ENCODE peak calls at places on chromosomes 2 and 18, in four cellular contexts. G is HepG2, E is K562, L is GM12878. N is an unnamed sample.

GRCh38 chr2:108412995-108413726 is 35.4 kb downstream of the SULT1C4 start:
- DNase-seq in G (peak), E (no peak), L (no peak), N (no peak)

GRCh38 chr2:175167076-175167791 is 769 bp downstream of the ATF2 start:
- DNase-seq in G (peak), E (peak), L (no peak), N (peak)

GRCh38 chr18:32010124-32010745 is 8.4 kb upstream of the RNF125 start:
- DNase-seq in G (no peak), E (no peak), L (no peak), N (no peak)

GRCh38 chr2:55922488-55922887 is 1.1 kb downstream of the EFEMP1 start:
- DNase-seq in G (no peak), E (no peak), L (no peak), N (no peak)

GRCh38 chr2:1633092-1633721 is 111.1 kb downstream of the PXDN start:
- DNase-seq in G (no peak), E (no peak), L (no peak), N (no peak)

GRCh38 chr2:189631849-189632248 is 29.4 kb upstream of the ASNSD1 start:
- DNase-seq in G (no peak), E (no peak), L (no peak), N (no peak)

GRCh38 chr2:27569398-27569797 is 13.4 kb upstream of the ZNF512 start:
- DNase-seq in G (no peak), E (no peak), L (no peak), N (no peak)

GRCh38 chr2:242010567-242011513 is 141.3 kb downstream of the RTP5 start:
- DNase-seq in G (no peak), E (peak), L (no peak), N (no peak)

GRCh38 chr2:147364597-147364996 is 480.2 kb upstream of the ACVR2A start:
- DNase-seq in G (no peak), E (no peak), L (no peak), N (no peak)

GRCh38 chr2:200592414-200593075 is 6.7 kb downstream of the AOX1 start:
- DNase-seq in G (peak), E (no peak), L (no peak), N (no peak)

GRCh38 chr2:119439574-119440500 is 8.2 kb downstream of the TMEM37 start:
- DNase-seq in G (no peak), E (no peak), L (no peak), N (no peak)

GRCh38 chr2:67974564-67975430 is 88.0 kb downstream of the C1D start:
- DNase-seq in G (no peak), E (no peak), L (no peak), N (no peak)
- TF ChIP-seq TARDBP in G (no peak), E (no peak), L (no peak), N (no peak)

GRCh38 chr2:142220901-142221300 is 90.1 kb upstream of the LRP1B start:
- DNase-seq in G (no peak), E (no peak), L (no peak), N (no peak)

GRCh38 chr2:142222715-142223114 is 91.9 kb upstream of the LRP1B start:
- DNase-seq in G (no peak), E (no peak), L (no peak), N (no peak)

GRCh38 chr2:142220239-142220638 is 89.4 kb upstream of the LRP1B start:
- DNase-seq in G (no peak), E (no peak), L (no peak), N (no peak)

GRCh38 chr2:142218471-142218870 is 87.7 kb upstream of the LRP1B start:
- DNase-seq in G (no peak), E (no peak), L (no peak), N (no peak)

GRCh38 chr2:142217804-142218203 is 87.0 kb upstream of the LRP1B start:
- DNase-seq in G (no peak), E (no peak), L (no peak), N (no peak)
- TF ChIP-seq TARDBP in G (no peak), E (no peak), L (no peak), N (no peak)

GRCh38 chr2:131152065-131152464 is 46.9 kb downstream of the PLEKHB2 start:
- DNase-seq in G (no peak), E (no peak), L (no peak), N (no peak)

GRCh38 chr2:131153529-131153928 is 48.4 kb downstream of the PLEKHB2 start:
- DNase-seq in G (no peak), E (no peak), L (no peak), N (no peak)

GRCh38 chr2:131154647-131155046 is 49.5 kb downstream of the PLEKHB2 start:
- DNase-seq in G (no peak), E (no peak), L (no peak), N (no peak)

GRCh38 chr2:131155208-131155855 is 50.2 kb downstream of the PLEKHB2 start:
- DNase-seq in G (no peak), E (no peak), L (no peak), N (no peak)

DNA sequence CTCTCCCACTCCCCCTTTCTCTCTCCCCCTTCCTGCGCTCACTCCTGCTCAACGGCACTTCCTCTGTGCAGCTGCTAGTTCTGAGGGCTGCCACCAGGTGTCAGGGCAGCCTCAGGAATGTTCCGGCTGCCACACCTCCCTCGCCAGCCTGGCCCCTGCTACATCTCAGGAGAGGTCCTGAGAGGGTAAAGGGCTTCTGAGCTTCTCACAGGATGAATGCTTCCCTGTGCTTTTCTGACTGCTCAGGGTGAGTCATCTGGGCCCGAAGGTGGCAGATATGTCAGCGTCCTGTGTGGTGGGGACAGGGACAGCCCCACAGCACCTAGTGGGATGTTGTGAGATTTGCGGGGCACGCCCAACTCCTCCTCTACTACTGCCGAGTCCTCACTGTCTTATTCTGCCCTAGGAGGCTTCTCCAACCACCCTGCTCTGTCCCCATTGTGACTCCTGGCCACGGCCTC is 49.0 kb downstream of the PLEKHB2 start:
- DNase-seq in G (peak), E (peak), L (peak), N (peak)
- TF ChIP-seq TARDBP in G (no peak), E (no peak), L (no peak), N (no peak)

DNA sequence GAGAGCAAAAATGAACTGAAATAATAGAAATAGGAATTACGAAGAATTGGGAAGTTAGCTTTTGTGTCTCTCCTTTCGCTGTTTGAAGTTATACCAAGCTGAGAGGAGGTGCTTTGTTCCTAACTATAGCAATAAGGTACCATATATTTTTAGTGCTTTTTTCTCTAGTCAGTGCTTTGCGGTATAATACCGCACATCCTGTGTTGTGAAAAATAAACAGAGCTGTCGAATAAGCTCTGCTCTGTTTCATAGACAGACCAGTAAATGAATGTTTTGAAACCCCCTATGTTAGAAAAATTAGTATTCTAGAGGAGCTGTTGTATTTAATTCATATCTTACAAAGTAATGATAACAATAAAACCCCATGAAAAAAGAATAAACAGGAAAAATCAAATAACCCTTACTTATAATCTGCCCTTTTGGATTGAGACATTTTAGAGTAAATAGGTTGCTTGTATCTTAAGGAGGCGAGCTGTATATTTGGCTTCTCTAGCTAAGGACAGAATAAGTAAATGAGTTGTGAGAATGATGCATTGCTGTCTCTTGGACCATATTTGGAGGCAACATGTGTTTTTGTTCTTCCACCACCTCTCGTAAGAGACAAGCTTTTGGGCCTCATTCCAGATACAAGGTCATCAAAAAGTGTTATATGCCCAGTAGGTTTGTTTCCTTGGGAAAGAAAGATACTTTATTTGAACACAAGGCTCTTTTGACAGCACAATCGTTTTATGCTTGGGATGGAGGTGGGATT is 130.9 kb downstream of the MAP4K4 start:
- DNase-seq in G (no peak), E (no peak), L (no peak), N (no peak)
- TF ChIP-seq TARDBP in G (no peak), E (no peak), L (no peak), N (no peak)

N was measured in HEK293T.